ENCODE peak calls at places on chromosomes 4 and X, in four cellular contexts. V, P, E and T are unnamed samples.

GRCh38 chrX:155962906-155963305 is 34.6 kb upstream of the IL9R start:
- DNase-seq in V (no peak), P (no peak), E (no peak), T (no peak)

GRCh38 chr4:124868495-124868894 is 156.0 kb upstream of the ANKRD50 start:
- DNase-seq in V (no peak), P (no peak), E (no peak), T (no peak)

GRCh38 chr4:159018062-159018629 is 84.7 kb upstream of the RAPGEF2 start:
- DNase-seq in V (no peak), P (no peak), E (no peak), T (no peak)

GRCh38 chr4:76209876-76210275 is 3.7 kb downstream of the SCARB2 start:
- DNase-seq in V (no peak), P (no peak), E (no peak), T (no peak)

GRCh38 chr4:7415927-7416686 is 18.6 kb downstream of the PSAPL1 start:
- DNase-seq in V (no peak), P (peak), E (no peak), T (no peak)

GRCh38 chrX:72394518-72395163 is 88.9 kb upstream of the CITED1 start:
- DNase-seq in V (peak), P (no peak), E (no peak), T (no peak)

GRCh38 chr4:172521171-172521570 is 647.4 kb upstream of the GALNT7 start:
- DNase-seq in V (no peak), P (no peak), E (no peak), T (no peak)

GRCh38 chr4:142719854-142720541 is 126.1 kb downstream of the INPP4B start:
- DNase-seq in V (peak), P (no peak), E (peak), T (no peak)

GRCh38 chrX:6614516-6614915 is 79.6 kb upstream of the VCX3A start:
- DNase-seq in V (no peak), P (no peak), E (no peak), T (no peak)

GRCh38 chrX:3384330-3384729 is 37.9 kb upstream of the MXRA5 start:
- DNase-seq in V (peak), P (no peak), E (peak), T (no peak)

GRCh38 chrX:53047228-53047627 is 1.4 kb upstream of the GPR173 start:
- DNase-seq in V (no peak), P (no peak), E (no peak), T (no peak)

GRCh38 chrX:131792356-131792749 is 230.7 kb upstream of the STK26 start:
- DNase-seq in V (peak), P (no peak), E (peak), T (peak)

GRCh38 chr4:184267673-184268573 is 50.2 kb upstream of the ENPP6 start:
- DNase-seq in V (peak), P (peak), E (peak), T (no peak)

GRCh38 chr4:81811562-81812293 is 340.0 kb upstream of the RASGEF1B start:
- DNase-seq in V (no peak), P (no peak), E (no peak), T (no peak)

GRCh38 chr4:28350485-28350884 is 1489.8 kb downstream of the STIM2 start:
- DNase-seq in V (peak), P (no peak), E (peak), T (no peak)

GRCh38 chr4:6548201-6548881 is 26.6 kb upstream of the MAN2B2 start:
- DNase-seq in V (peak), P (peak), E (peak), T (no peak)

GRCh38 chr4:153931804-153932203 is 142.9 kb upstream of the SFRP2 start:
- DNase-seq in V (no peak), P (no peak), E (no peak), T (no peak)

GRCh38 chrX:132480581-132481203 is 8.1 kb downstream of the MBNL3 start:
- DNase-seq in V (peak), P (no peak), E (peak), T (no peak)

GRCh38 chrX:138928737-138929459 is 217.4 kb upstream of the FGF13 start:
- DNase-seq in V (no peak), P (no peak), E (no peak), T (no peak)

GRCh38 chr4:6562931-6563901 is 11.8 kb upstream of the MAN2B2 start:
- DNase-seq in V (peak), P (no peak), E (peak), T (no peak)

GRCh38 chr4:113976937-113977855 is 2.3 kb downstream of the ARSJ start:
- DNase-seq in V (peak), P (no peak), E (peak), T (no peak)
- TF ChIP-seq CTCF in V (no peak), P (no peak), E (no peak), T (no peak)

DNA sequence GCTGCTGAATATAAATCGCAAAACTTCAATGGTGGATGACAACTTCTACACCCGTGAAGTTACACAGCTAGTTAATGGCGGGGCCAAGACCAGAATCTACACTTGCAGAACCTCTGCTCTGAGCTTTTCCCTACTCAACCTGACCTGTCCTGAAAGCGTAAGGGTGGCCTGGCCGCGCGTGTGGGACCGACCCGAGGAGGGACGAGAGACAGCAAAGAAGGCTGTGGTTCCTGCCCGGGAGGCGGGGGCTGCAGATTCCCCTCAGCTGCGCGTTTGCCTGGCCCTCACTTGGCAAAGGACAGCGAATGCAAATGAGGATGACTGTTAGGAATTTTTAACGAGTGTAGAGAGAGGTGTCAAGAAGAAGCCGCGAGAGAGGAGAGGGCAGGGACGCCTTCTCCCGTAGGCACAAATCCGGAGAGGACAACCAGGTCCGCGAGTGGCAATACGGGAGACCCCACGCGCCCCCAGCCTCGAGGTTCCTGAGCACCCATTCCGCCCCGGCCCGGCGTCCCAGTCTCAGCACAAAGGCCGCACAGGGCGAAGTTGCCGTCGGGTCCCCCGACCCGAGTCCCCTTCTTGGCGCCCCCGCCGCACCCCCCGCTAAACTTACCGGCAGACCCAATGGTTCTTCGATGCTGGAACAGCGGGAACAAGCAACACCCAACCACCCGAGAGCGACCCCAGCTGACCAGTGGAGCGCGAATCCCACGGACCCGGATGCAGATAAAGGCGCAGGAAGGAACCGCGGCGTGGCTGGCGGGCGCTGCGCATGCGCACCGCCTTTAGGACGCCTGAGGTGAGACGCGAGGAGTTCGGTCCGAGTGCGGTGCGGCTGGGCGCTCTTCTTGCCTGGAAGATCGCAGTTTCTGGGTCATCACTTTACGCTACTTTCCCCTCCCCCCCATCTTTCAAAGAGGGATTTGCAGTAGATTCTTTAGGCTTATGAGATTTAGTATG is at the start of gene GNPDA2:
- DNase-seq in V (peak), P (peak), E (peak), T (peak)
- TF ChIP-seq CTCF in V (peak), P (no peak), E (no peak), T (no peak)

GRCh38 chr4:41967392-41967791 is 14.2 kb upstream of the DCAF4L1 start:
- DNase-seq in V (no peak), P (no peak), E (no peak), T (no peak)

GRCh38 chr4:41964401-41964800 is 17.2 kb upstream of the DCAF4L1 start:
- DNase-seq in V (no peak), P (no peak), E (no peak), T (no peak)

GRCh38 chr4:41957634-41958033 is 22.4 kb downstream of the TMEM33 start:
- DNase-seq in V (no peak), P (no peak), E (no peak), T (no peak)

GRCh38 chr4:41963105-41963504 is 18.5 kb upstream of the DCAF4L1 start:
- DNase-seq in V (peak), P (no peak), E (no peak), T (no peak)
- TF ChIP-seq CTCF in V (peak), P (peak), E (peak), T (no peak)

DNA sequence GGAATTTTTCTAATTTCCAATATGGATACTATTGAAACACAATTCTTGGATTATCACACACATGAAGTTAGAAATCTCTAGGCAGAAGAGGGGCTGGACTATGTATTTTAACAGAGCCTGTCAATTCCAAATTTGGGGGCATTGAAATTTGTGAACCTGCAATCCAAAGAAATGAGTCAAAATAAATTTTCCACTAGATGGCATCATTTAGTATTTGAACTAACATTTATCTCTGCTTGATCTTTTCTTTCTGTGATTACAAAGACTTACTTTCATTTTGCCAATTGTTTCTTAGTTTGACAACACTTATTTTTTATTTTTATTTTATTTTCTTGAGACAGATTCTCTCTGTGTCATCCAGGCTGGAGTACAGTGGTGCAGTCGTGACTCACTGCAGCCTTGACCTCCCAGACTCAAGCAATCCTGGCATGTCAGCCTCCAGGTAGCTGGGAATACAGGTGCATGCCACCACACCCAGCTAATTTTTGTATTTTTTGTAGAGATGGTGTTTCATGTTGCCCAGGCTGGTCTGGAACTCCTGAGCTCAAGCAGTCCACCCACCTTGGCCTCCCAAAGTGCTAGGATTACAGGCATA is 2.7 kb upstream of the PYURF start:
- DNase-seq in V (no peak), P (no peak), E (peak), T (no peak)
- TF ChIP-seq CTCF in V (peak), P (peak), E (peak), T (no peak)

GRCh38 chrX:56762707-56763555 is 33.9 kb downstream of the NBDY start:
- DNase-seq in V (no peak), P (no peak), E (no peak), T (no peak)

GRCh38 chrX:56763556-56764152 is 34.6 kb downstream of the NBDY start:
- DNase-seq in V (peak), P (peak), E (peak), T (peak)

GRCh38 chrX:56765816-56766553 is 36.9 kb downstream of the NBDY start:
- DNase-seq in V (no peak), P (no peak), E (no peak), T (no peak)

GRCh38 chrX:56764975-56765791 is 36.1 kb downstream of the NBDY start:
- DNase-seq in V (no peak), P (peak), E (no peak), T (no peak)

GRCh38 chrX:56764153-56764974 is 35.3 kb downstream of the NBDY start:
- DNase-seq in V (peak), P (peak), E (peak), T (peak)
- TF ChIP-seq CTCF in V (peak), P (peak), E (peak), T (no peak)

DNA sequence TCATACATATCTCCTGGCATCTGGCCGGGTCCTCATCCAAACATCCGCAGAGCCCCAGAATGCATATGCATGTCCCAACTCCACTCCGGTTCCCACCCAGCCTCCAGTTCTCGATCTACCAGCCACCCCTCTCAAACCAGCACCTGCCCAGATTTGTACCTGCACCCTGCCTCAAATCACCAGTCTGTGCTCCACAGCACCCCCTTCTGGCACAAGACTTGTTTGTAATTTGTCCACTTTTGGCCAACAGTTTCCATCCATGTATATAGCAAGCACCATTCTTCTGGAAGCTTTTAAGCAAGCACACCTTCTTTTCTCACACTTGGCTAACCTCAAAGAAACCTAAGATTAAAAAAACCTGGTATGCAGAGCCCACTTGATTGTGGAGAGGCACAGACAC is 644.1 kb downstream of the MID1IP1 start:
- DNase-seq in V (no peak), P (peak), E (no peak), T (peak)
- TF ChIP-seq CTCF in V (peak), P (peak), E (peak), T (no peak)